ENCODE peak calls at places on chromosomes 2 and 18, in ten cellular contexts. One of them, this sample, is unnamed.
A peak's percentile ranks its signal among the peaks of the same experiment; 100 is the strongest.

GRCh38 chr2:224142397-224143312 is 103.6 kb upstream of the SERPINE2 start:
- ATAC-seq in left ventricle myocardium superior: no peak
- ATAC-seq in activated CD4-positive, alpha-beta T cell treated with anti-CD3 and anti-CD28 coated beads for 36 hours: no peak
- ATAC-seq in lower lobe of right lung: no peak
- ATAC-seq in T-cell: no peak
- ATAC-seq in HepG2: no peak
- ATAC-seq in right cardiac atrium: no peak
- ATAC-seq in gastroesophageal sphincter: peak; percentile 80
- ATAC-seq in upper lobe of right lung: no peak
- ATAC-seq in activated naive CD8-positive, alpha-beta T cell treated with anti-CD3 and anti-CD28 coated beads, Interleukin-2, amount 10 ng/mL, durations not matched to agents 7 days and 5 days: no peak
- ATAC-seq in this sample: no peak

GRCh38 chr2:149648282-149649030 is 60.9 kb upstream of the MMADHC start:
- ATAC-seq in activated naive CD8-positive, alpha-beta T cell treated with anti-CD3 and anti-CD28 coated beads, Interleukin-2, amount 10 ng/mL, durations not matched to agents 7 days and 5 days: no peak
- ATAC-seq in right cardiac atrium: peak; percentile 93
- ATAC-seq in upper lobe of right lung: peak; percentile 83
- ATAC-seq in T-cell: no peak
- ATAC-seq in HepG2: no peak
- ATAC-seq in lower lobe of right lung: peak; percentile 82
- ATAC-seq in left ventricle myocardium superior: peak; percentile 92
- ATAC-seq in gastroesophageal sphincter: peak; percentile 92
- ATAC-seq in activated CD4-positive, alpha-beta T cell treated with anti-CD3 and anti-CD28 coated beads for 36 hours: no peak
- ATAC-seq in this sample: no peak

GRCh38 chr2:96856776-96857673 is 791 bp downstream of the ANKRD39 start:
- ATAC-seq in activated naive CD8-positive, alpha-beta T cell treated with anti-CD3 and anti-CD28 coated beads, Interleukin-2, amount 10 ng/mL, durations not matched to agents 7 days and 5 days: no peak
- ATAC-seq in right cardiac atrium: no peak
- ATAC-seq in T-cell: peak; percentile 22
- ATAC-seq in HepG2: peak; percentile 30
- ATAC-seq in gastroesophageal sphincter: no peak
- ATAC-seq in upper lobe of right lung: no peak
- ATAC-seq in lower lobe of right lung: peak; percentile 0
- ATAC-seq in activated CD4-positive, alpha-beta T cell treated with anti-CD3 and anti-CD28 coated beads for 36 hours: no peak
- ATAC-seq in left ventricle myocardium superior: peak; percentile 1
- ATAC-seq in this sample: peak; percentile 18

GRCh38 chr18:76914796-76915195 is 92.4 kb downstream of the ZNF236 start:
- ATAC-seq in upper lobe of right lung: no peak
- ATAC-seq in right cardiac atrium: no peak
- ATAC-seq in T-cell: no peak
- ATAC-seq in lower lobe of right lung: no peak
- ATAC-seq in gastroesophageal sphincter: no peak
- ATAC-seq in left ventricle myocardium superior: no peak
- ATAC-seq in HepG2: no peak
- ATAC-seq in activated naive CD8-positive, alpha-beta T cell treated with anti-CD3 and anti-CD28 coated beads, Interleukin-2, amount 10 ng/mL, durations not matched to agents 7 days and 5 days: no peak
- ATAC-seq in activated CD4-positive, alpha-beta T cell treated with anti-CD3 and anti-CD28 coated beads for 36 hours: no peak
- ATAC-seq in this sample: no peak

GRCh38 chr2:10137053-10137843 is 14.7 kb downstream of the RRM2 start:
- ATAC-seq in T-cell: no peak
- ATAC-seq in gastroesophageal sphincter: no peak
- ATAC-seq in activated CD4-positive, alpha-beta T cell treated with anti-CD3 and anti-CD28 coated beads for 36 hours: no peak
- ATAC-seq in left ventricle myocardium superior: no peak
- ATAC-seq in activated naive CD8-positive, alpha-beta T cell treated with anti-CD3 and anti-CD28 coated beads, Interleukin-2, amount 10 ng/mL, durations not matched to agents 7 days and 5 days: no peak
- ATAC-seq in lower lobe of right lung: no peak
- ATAC-seq in HepG2: peak; percentile 10
- ATAC-seq in right cardiac atrium: no peak
- ATAC-seq in upper lobe of right lung: no peak
- ATAC-seq in this sample: peak; percentile 31

GRCh38 chr18:13222371-13223281 is 4.1 kb downstream of the LDLRAD4 start:
- ATAC-seq in right cardiac atrium: peak; percentile 74
- ATAC-seq in activated naive CD8-positive, alpha-beta T cell treated with anti-CD3 and anti-CD28 coated beads, Interleukin-2, amount 10 ng/mL, durations not matched to agents 7 days and 5 days: no peak
- ATAC-seq in left ventricle myocardium superior: peak; percentile 59
- ATAC-seq in gastroesophageal sphincter: peak; percentile 83
- ATAC-seq in activated CD4-positive, alpha-beta T cell treated with anti-CD3 and anti-CD28 coated beads for 36 hours: no peak
- ATAC-seq in upper lobe of right lung: peak; percentile 62
- ATAC-seq in HepG2: peak; percentile 10
- ATAC-seq in T-cell: no peak
- ATAC-seq in lower lobe of right lung: peak; percentile 71
- ATAC-seq in this sample: no peak

GRCh38 chr2:138699421-138699820 is 80.8 kb downstream of the NXPH2 start:
- ATAC-seq in HepG2: peak; percentile 40
- ATAC-seq in activated CD4-positive, alpha-beta T cell treated with anti-CD3 and anti-CD28 coated beads for 36 hours: no peak
- ATAC-seq in right cardiac atrium: no peak
- ATAC-seq in upper lobe of right lung: no peak
- ATAC-seq in gastroesophageal sphincter: no peak
- ATAC-seq in activated naive CD8-positive, alpha-beta T cell treated with anti-CD3 and anti-CD28 coated beads, Interleukin-2, amount 10 ng/mL, durations not matched to agents 7 days and 5 days: no peak
- ATAC-seq in lower lobe of right lung: no peak
- ATAC-seq in T-cell: no peak
- ATAC-seq in left ventricle myocardium superior: no peak
- ATAC-seq in this sample: no peak

GRCh38 chr18:34542625-34543024 is 167.5 kb upstream of the DTNA start:
- ATAC-seq in T-cell: no peak
- ATAC-seq in activated naive CD8-positive, alpha-beta T cell treated with anti-CD3 and anti-CD28 coated beads, Interleukin-2, amount 10 ng/mL, durations not matched to agents 7 days and 5 days: no peak
- ATAC-seq in HepG2: no peak
- ATAC-seq in lower lobe of right lung: no peak
- ATAC-seq in upper lobe of right lung: no peak
- ATAC-seq in activated CD4-positive, alpha-beta T cell treated with anti-CD3 and anti-CD28 coated beads for 36 hours: no peak
- ATAC-seq in right cardiac atrium: no peak
- ATAC-seq in gastroesophageal sphincter: no peak
- ATAC-seq in left ventricle myocardium superior: no peak
- ATAC-seq in this sample: no peak

GRCh38 chr2:62229082-62229620 is 33.2 kb downstream of the B3GNT2 start:
- ATAC-seq in activated CD4-positive, alpha-beta T cell treated with anti-CD3 and anti-CD28 coated beads for 36 hours: no peak
- ATAC-seq in gastroesophageal sphincter: no peak
- ATAC-seq in HepG2: no peak
- ATAC-seq in T-cell: no peak
- ATAC-seq in right cardiac atrium: no peak
- ATAC-seq in lower lobe of right lung: no peak
- ATAC-seq in upper lobe of right lung: no peak
- ATAC-seq in activated naive CD8-positive, alpha-beta T cell treated with anti-CD3 and anti-CD28 coated beads, Interleukin-2, amount 10 ng/mL, durations not matched to agents 7 days and 5 days: peak; percentile 16
- ATAC-seq in left ventricle myocardium superior: no peak
- ATAC-seq in this sample: no peak

GRCh38 chr2:162308747-162309503 is 9.6 kb downstream of the IFIH1 start:
- ATAC-seq in activated CD4-positive, alpha-beta T cell treated with anti-CD3 and anti-CD28 coated beads for 36 hours: no peak
- ATAC-seq in HepG2: no peak
- ATAC-seq in right cardiac atrium: no peak
- ATAC-seq in upper lobe of right lung: no peak
- ATAC-seq in lower lobe of right lung: no peak
- ATAC-seq in gastroesophageal sphincter: no peak
- ATAC-seq in activated naive CD8-positive, alpha-beta T cell treated with anti-CD3 and anti-CD28 coated beads, Interleukin-2, amount 10 ng/mL, durations not matched to agents 7 days and 5 days: peak; percentile 60
- ATAC-seq in T-cell: no peak
- ATAC-seq in left ventricle myocardium superior: no peak
- ATAC-seq in this sample: peak; percentile 37

GRCh38 chr2:42092084-42092996 is 44.5 kb downstream of the PKDCC start:
- ATAC-seq in HepG2: peak; percentile 90
- ATAC-seq in right cardiac atrium: no peak
- ATAC-seq in gastroesophageal sphincter: no peak
- ATAC-seq in T-cell: no peak
- ATAC-seq in upper lobe of right lung: peak; percentile 79
- ATAC-seq in lower lobe of right lung: peak; percentile 81
- ATAC-seq in activated naive CD8-positive, alpha-beta T cell treated with anti-CD3 and anti-CD28 coated beads, Interleukin-2, amount 10 ng/mL, durations not matched to agents 7 days and 5 days: no peak
- ATAC-seq in activated CD4-positive, alpha-beta T cell treated with anti-CD3 and anti-CD28 coated beads for 36 hours: no peak
- ATAC-seq in left ventricle myocardium superior: no peak
- ATAC-seq in this sample: no peak

GRCh38 chr2:48715042-48715899 is 40.3 kb downstream of the LHCGR start:
- ATAC-seq in T-cell: no peak
- ATAC-seq in gastroesophageal sphincter: peak; percentile 61
- ATAC-seq in lower lobe of right lung: no peak
- ATAC-seq in upper lobe of right lung: peak; percentile 29
- ATAC-seq in activated naive CD8-positive, alpha-beta T cell treated with anti-CD3 and anti-CD28 coated beads, Interleukin-2, amount 10 ng/mL, durations not matched to agents 7 days and 5 days: no peak
- ATAC-seq in HepG2: no peak
- ATAC-seq in activated CD4-positive, alpha-beta T cell treated with anti-CD3 and anti-CD28 coated beads for 36 hours: no peak
- ATAC-seq in right cardiac atrium: peak; percentile 53
- ATAC-seq in left ventricle myocardium superior: no peak
- ATAC-seq in this sample: no peak

GRCh38 chr2:235618039-235618438 is 124.2 kb downstream of the AGAP1 start:
- ATAC-seq in activated naive CD8-positive, alpha-beta T cell treated with anti-CD3 and anti-CD28 coated beads, Interleukin-2, amount 10 ng/mL, durations not matched to agents 7 days and 5 days: no peak
- ATAC-seq in T-cell: no peak
- ATAC-seq in activated CD4-positive, alpha-beta T cell treated with anti-CD3 and anti-CD28 coated beads for 36 hours: no peak
- ATAC-seq in HepG2: no peak
- ATAC-seq in left ventricle myocardium superior: no peak
- ATAC-seq in lower lobe of right lung: no peak
- ATAC-seq in right cardiac atrium: no peak
- ATAC-seq in upper lobe of right lung: no peak
- ATAC-seq in gastroesophageal sphincter: no peak
- ATAC-seq in this sample: no peak

GRCh38 chr2:141329949-141330348 is 800.9 kb downstream of the LRP1B start:
- ATAC-seq in left ventricle myocardium superior: no peak
- ATAC-seq in HepG2: no peak
- ATAC-seq in T-cell: no peak
- ATAC-seq in lower lobe of right lung: no peak
- ATAC-seq in gastroesophageal sphincter: no peak
- ATAC-seq in right cardiac atrium: no peak
- ATAC-seq in activated CD4-positive, alpha-beta T cell treated with anti-CD3 and anti-CD28 coated beads for 36 hours: no peak
- ATAC-seq in upper lobe of right lung: no peak
- ATAC-seq in activated naive CD8-positive, alpha-beta T cell treated with anti-CD3 and anti-CD28 coated beads, Interleukin-2, amount 10 ng/mL, durations not matched to agents 7 days and 5 days: no peak
- ATAC-seq in this sample: no peak

GRCh38 chr18:8785855-8786765 is 80.8 kb downstream of the MTCL1 start:
- ATAC-seq in T-cell: no peak
- ATAC-seq in activated CD4-positive, alpha-beta T cell treated with anti-CD3 and anti-CD28 coated beads for 36 hours: peak; percentile 23
- ATAC-seq in gastroesophageal sphincter: no peak
- ATAC-seq in upper lobe of right lung: peak; percentile 13
- ATAC-seq in right cardiac atrium: no peak
- ATAC-seq in HepG2: no peak
- ATAC-seq in left ventricle myocardium superior: no peak
- ATAC-seq in lower lobe of right lung: no peak
- ATAC-seq in activated naive CD8-positive, alpha-beta T cell treated with anti-CD3 and anti-CD28 coated beads, Interleukin-2, amount 10 ng/mL, durations not matched to agents 7 days and 5 days: no peak
- ATAC-seq in this sample: no peak

GRCh38 chr2:241103176-241103595 is 1.1 kb upstream of the MTERF4 start:
- ATAC-seq in T-cell: no peak
- ATAC-seq in activated CD4-positive, alpha-beta T cell treated with anti-CD3 and anti-CD28 coated beads for 36 hours: no peak
- ATAC-seq in lower lobe of right lung: no peak
- ATAC-seq in right cardiac atrium: no peak
- ATAC-seq in gastroesophageal sphincter: no peak
- ATAC-seq in HepG2: no peak
- ATAC-seq in left ventricle myocardium superior: no peak
- ATAC-seq in activated naive CD8-positive, alpha-beta T cell treated with anti-CD3 and anti-CD28 coated beads, Interleukin-2, amount 10 ng/mL, durations not matched to agents 7 days and 5 days: no peak
- ATAC-seq in upper lobe of right lung: no peak
- ATAC-seq in this sample: no peak

GRCh38 chr2:230739961-230740360 is 27.3 kb downstream of the CAB39 start:
- ATAC-seq in T-cell: no peak
- ATAC-seq in lower lobe of right lung: no peak
- ATAC-seq in right cardiac atrium: no peak
- ATAC-seq in left ventricle myocardium superior: no peak
- ATAC-seq in activated CD4-positive, alpha-beta T cell treated with anti-CD3 and anti-CD28 coated beads for 36 hours: no peak
- ATAC-seq in upper lobe of right lung: no peak
- ATAC-seq in activated naive CD8-positive, alpha-beta T cell treated with anti-CD3 and anti-CD28 coated beads, Interleukin-2, amount 10 ng/mL, durations not matched to agents 7 days and 5 days: no peak
- ATAC-seq in gastroesophageal sphincter: no peak
- ATAC-seq in HepG2: no peak
- ATAC-seq in this sample: peak; percentile 36

GRCh38 chr18:69239849-69240248 is 160.8 kb upstream of the DOK6 start:
- ATAC-seq in HepG2: no peak
- ATAC-seq in T-cell: no peak
- ATAC-seq in right cardiac atrium: no peak
- ATAC-seq in left ventricle myocardium superior: no peak
- ATAC-seq in activated naive CD8-positive, alpha-beta T cell treated with anti-CD3 and anti-CD28 coated beads, Interleukin-2, amount 10 ng/mL, durations not matched to agents 7 days and 5 days: no peak
- ATAC-seq in upper lobe of right lung: no peak
- ATAC-seq in lower lobe of right lung: no peak
- ATAC-seq in activated CD4-positive, alpha-beta T cell treated with anti-CD3 and anti-CD28 coated beads for 36 hours: no peak
- ATAC-seq in gastroesophageal sphincter: no peak
- ATAC-seq in this sample: no peak

GRCh38 chr2:60297296-60298010 is 256.0 kb downstream of the BCL11A start:
- ATAC-seq in right cardiac atrium: peak; percentile 42
- ATAC-seq in activated CD4-positive, alpha-beta T cell treated with anti-CD3 and anti-CD28 coated beads for 36 hours: no peak
- ATAC-seq in gastroesophageal sphincter: no peak
- ATAC-seq in HepG2: no peak
- ATAC-seq in lower lobe of right lung: peak; percentile 41
- ATAC-seq in left ventricle myocardium superior: no peak
- ATAC-seq in activated naive CD8-positive, alpha-beta T cell treated with anti-CD3 and anti-CD28 coated beads, Interleukin-2, amount 10 ng/mL, durations not matched to agents 7 days and 5 days: no peak
- ATAC-seq in upper lobe of right lung: peak; percentile 34
- ATAC-seq in T-cell: peak; percentile 17
- ATAC-seq in this sample: no peak